ENCODE peak calls at places on chromosomes 6 and 20, in seven cellular contexts. N, R, W, B, D, U and J are unnamed samples.
A peak's percentile ranks its signal among the peaks of the same experiment; 100 is the strongest.

GRCh38 chr6:35016417-35017221 is 124.5 kb downstream of the TCP11 start:
- DNase-seq in N (no peak), R (no peak), W (peak; percentile 69), B (no peak), D (no peak), U (peak; percentile 18), J (no peak)

GRCh38 chr6:43511824-43512415 is 1.8 kb upstream of the LRRC73 start:
- DNase-seq in N (no peak), R (no peak), W (no peak), B (no peak), D (no peak), U (no peak), J (no peak)

GRCh38 chr6:118864330-118865166 is 29.4 kb upstream of the ASF1A start:
- DNase-seq in N (no peak), R (no peak), W (no peak), B (no peak), D (peak; percentile 33), U (no peak), J (no peak)

GRCh38 chr20:45049904-45050471 is 50.9 kb downstream of the KCNS1 start:
- DNase-seq in N (no peak), R (no peak), W (no peak), B (no peak), D (no peak), U (no peak), J (no peak)

GRCh38 chr6:130858498-130859160 is 31.4 kb downstream of the SMLR1 start:
- DNase-seq in N (no peak), R (no peak), W (no peak), B (no peak), D (no peak), U (no peak), J (no peak)

GRCh38 chr6:75326557-75327258 is 42.1 kb upstream of the TMEM30A start:
- DNase-seq in N (no peak), R (peak; percentile 5), W (no peak), B (no peak), D (no peak), U (no peak), J (peak; percentile 6)

GRCh38 chr20:51958636-51959542 is 156.6 kb upstream of the SALL4 start:
- DNase-seq in N (no peak), R (no peak), W (no peak), B (no peak), D (no peak), U (no peak), J (no peak)

GRCh38 chr6:4164043-4164442 is 28.7 kb upstream of the ECI2 start:
- DNase-seq in N (no peak), R (no peak), W (no peak), B (no peak), D (no peak), U (no peak), J (no peak)

GRCh38 chr20:61956396-61957342 is 109.0 kb downstream of the TAF4 start:
- DNase-seq in N (no peak), R (no peak), W (no peak), B (no peak), D (no peak), U (no peak), J (no peak)

GRCh38 chr6:5762561-5762968 is 244.2 kb downstream of the NRN1 start:
- DNase-seq in N (no peak), R (no peak), W (no peak), B (no peak), D (no peak), U (no peak), J (no peak)

GRCh38 chr6:13653296-13653695 is 38.2 kb downstream of the NOL7 start:
- DNase-seq in N (peak; percentile 22), R (no peak), W (no peak), B (no peak), D (no peak), U (no peak), J (no peak)

GRCh38 chr20:63744574-63745423 is 5.2 kb downstream of the SLC2A4RG start:
- DNase-seq in N (no peak), R (no peak), W (peak; percentile 58), B (peak; percentile 71), D (no peak), U (no peak), J (no peak)

GRCh38 chr6:32969685-32970412 is 1.5 kb downstream of the BRD2 start:
- DNase-seq in N (peak; percentile 96), R (peak; percentile 44), W (peak; percentile 85), B (peak; percentile 90), D (peak; percentile 69), U (peak; percentile 86), J (peak; percentile 79)

GRCh38 chr6:34957184-34957904 is 68.3 kb downstream of the ANKS1A start:
- DNase-seq in N (no peak), R (no peak), W (no peak), B (no peak), D (no peak), U (no peak), J (no peak)

GRCh38 chr20:18727032-18727508 is 86.5 kb upstream of the SCP2D1 start:
- DNase-seq in N (peak; percentile 46), R (no peak), W (no peak), B (peak; percentile 70), D (no peak), U (no peak), J (no peak)

GRCh38 chr20:45448250-45448649 is 21.3 kb upstream of the WFDC2 start:
- DNase-seq in N (peak; percentile 17), R (no peak), W (no peak), B (no peak), D (no peak), U (no peak), J (no peak)

GRCh38 chr6:130500693-130501092 is 134.9 kb downstream of the TMEM200A start:
- DNase-seq in N (no peak), R (no peak), W (no peak), B (no peak), D (no peak), U (no peak), J (no peak)

GRCh38 chr6:120410586-120410985 is 923.7 kb downstream of the TBC1D32 start:
- DNase-seq in N (peak; percentile 0), R (no peak), W (no peak), B (no peak), D (no peak), U (no peak), J (no peak)

GRCh38 chr6:129685640-129686031 is 24.3 kb downstream of the ARHGAP18 start:
- DNase-seq in N (no peak), R (no peak), W (no peak), B (no peak), D (no peak), U (no peak), J (no peak)

DNA sequence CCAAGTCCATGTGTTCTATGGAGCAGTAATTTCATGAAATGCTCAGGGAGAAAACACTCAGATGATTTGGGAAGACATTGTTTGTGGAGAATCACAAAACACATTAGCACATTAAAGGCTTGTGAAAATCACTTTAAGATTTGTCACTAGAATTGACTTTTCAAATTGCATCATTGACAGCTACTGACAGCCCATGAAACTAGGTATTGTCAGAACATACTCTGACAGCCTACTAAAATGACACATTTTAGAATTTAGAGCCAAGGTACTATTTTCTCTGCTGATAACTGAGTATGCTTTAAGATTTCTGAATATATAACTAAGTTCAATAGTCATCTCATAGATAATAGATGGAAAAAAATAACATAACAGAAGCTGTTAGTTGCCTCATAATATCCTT is 67.4 kb upstream of the FOXC1 start:
- DNase-seq in N (no peak), R (no peak), W (no peak), B (no peak), D (no peak), U (no peak), J (no peak)
- H3K27ac ChIP-seq in N (no peak overlapping the region), R (no peak overlapping the region), W (no peak overlapping the region), B (no peak overlapping the region), D (no peak overlapping the region), U (no peak overlapping the region), J (no peak overlapping the region)

DNA sequence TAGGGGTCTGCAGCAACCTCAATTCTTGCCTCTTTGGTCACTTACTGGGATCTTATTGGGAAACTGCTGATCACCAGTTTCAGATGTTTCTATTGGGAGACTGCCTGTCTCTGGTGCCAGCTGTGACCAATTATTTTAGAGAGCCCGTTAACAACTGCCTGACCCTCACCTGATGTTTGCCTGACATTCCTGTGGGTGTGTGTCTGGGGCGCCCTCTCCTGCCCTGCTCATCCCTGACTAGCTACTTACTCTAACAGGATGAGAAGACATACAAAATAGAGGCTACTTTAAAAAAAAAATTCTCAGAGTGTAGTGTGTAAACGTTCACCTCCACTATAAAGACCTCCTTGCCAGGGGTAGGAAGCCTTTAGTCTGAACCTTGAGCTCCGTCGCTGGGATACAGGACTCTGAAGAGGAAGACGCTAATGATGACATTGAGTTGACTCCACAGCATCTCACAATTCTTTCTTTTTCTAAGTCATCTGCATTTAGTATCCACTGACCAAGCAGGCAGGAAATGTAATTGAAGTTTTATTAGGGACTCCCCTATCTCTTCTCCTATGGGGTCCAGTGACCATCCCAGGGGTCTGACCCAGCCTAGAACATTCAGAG is 54.6 kb upstream of the DDR1 start:
- DNase-seq in N (no peak), R (no peak), W (no peak), B (no peak), D (no peak), U (no peak), J (no peak)
- TF ChIP-seq CTCF in N (peak; percentile 5), R (no peak), W (no peak), B (no peak), D (no peak), U (no peak), J (no peak)

GRCh38 chr6:157831424-157832249 is 8.6 kb downstream of the SNX9 start:
- DNase-seq in N (no peak), R (no peak), W (no peak), B (no peak), D (no peak), U (no peak), J (no peak)
- H3K27ac ChIP-seq in N (peak overlapping the region; percentile 89), R (no peak overlapping the region), W (no peak overlapping the region), B (no peak overlapping the region), D (no peak overlapping the region), U (no peak overlapping the region), J (peak overlapping the region; percentile 55)

GRCh38 chr6:149138093-149138492 is 179.4 kb upstream of the TAB2 start:
- DNase-seq in N (no peak), R (no peak), W (no peak), B (no peak), D (no peak), U (no peak), J (no peak)

GRCh38 chr6:149139782-149140136 is 177.8 kb upstream of the TAB2 start:
- DNase-seq in N (no peak), R (no peak), W (no peak), B (no peak), D (no peak), U (no peak), J (no peak)

GRCh38 chr6:149140137-149140909 is 177.2 kb upstream of the TAB2 start:
- DNase-seq in N (no peak), R (no peak), W (no peak), B (no peak), D (no peak), U (no peak), J (no peak)

GRCh38 chr6:149137594-149137993 is 179.9 kb upstream of the TAB2 start:
- DNase-seq in N (no peak), R (no peak), W (no peak), B (no peak), D (no peak), U (no peak), J (no peak)

DNA sequence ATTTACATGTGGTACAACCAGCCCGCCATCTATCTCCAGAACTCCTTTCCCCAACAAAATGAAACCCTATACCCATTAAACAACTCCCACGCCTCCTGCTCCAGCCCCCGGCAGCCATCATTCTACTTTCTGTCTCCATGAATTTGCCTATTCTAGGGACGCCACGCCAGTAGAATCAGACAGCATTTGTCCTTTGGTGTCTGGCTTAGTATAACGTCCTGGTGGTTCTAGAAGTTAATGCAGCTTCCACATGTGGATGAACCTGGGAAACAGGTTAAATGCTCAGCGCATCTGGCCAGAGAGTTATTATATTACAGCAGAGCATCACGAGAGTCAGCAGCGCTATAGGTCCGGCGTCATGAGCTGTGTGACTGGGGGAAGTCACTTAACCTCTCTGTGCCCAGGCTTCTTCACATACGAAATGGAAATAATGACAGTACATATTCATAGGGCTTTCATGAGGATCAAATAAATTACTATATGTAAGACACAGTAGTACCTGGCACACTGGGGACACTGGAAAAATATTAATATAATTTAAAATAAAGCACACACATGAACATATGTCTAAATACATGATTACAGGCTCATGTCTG is 178.7 kb upstream of the TAB2 start:
- DNase-seq in N (no peak), R (no peak), W (no peak), B (no peak), D (no peak), U (no peak), J (no peak)
- TF ChIP-seq CTCF in N (no peak), R (no peak), W (no peak), B (no peak), D (no peak), U (no peak), J (no peak)